ENCODE peak calls at places on chromosomes 1 and 21, in four cellular contexts. One of them, this sample, is unnamed.
A peak's percentile ranks its signal among the peaks of the same experiment; 100 is the strongest.

GRCh38 chr1:241902376-241903067 is 54.5 kb downstream of the EXO1 start:
- DNase-seq in transverse colon: no peak
- DNase-seq in germinal center: no peak
- DNase-seq in stimulated activated CD8-positive, alpha-beta memory T cell treated with anti-CD3 and anti-CD28 coated beads, Interleukin-7, amount 100 ng/mL, for 1 hour: no peak
- DNase-seq in this sample: no peak

GRCh38 chr1:177847843-177848242 is 122.0 kb downstream of the SEC16B start:
- DNase-seq in transverse colon: no peak
- DNase-seq in germinal center: no peak
- DNase-seq in stimulated activated CD8-positive, alpha-beta memory T cell treated with anti-CD3 and anti-CD28 coated beads, Interleukin-7, amount 100 ng/mL, for 1 hour: no peak
- DNase-seq in this sample: no peak

GRCh38 chr1:109255097-109255651 is 5.8 kb downstream of the CELSR2 start:
- DNase-seq in transverse colon: no peak
- DNase-seq in germinal center: no peak
- DNase-seq in stimulated activated CD8-positive, alpha-beta memory T cell treated with anti-CD3 and anti-CD28 coated beads, Interleukin-7, amount 100 ng/mL, for 1 hour: no peak
- DNase-seq in this sample: no peak

GRCh38 chr1:151972533-151973270 is 21.0 kb downstream of the S100A10 start:
- DNase-seq in transverse colon: peak; percentile 67
- DNase-seq in germinal center: no peak
- DNase-seq in stimulated activated CD8-positive, alpha-beta memory T cell treated with anti-CD3 and anti-CD28 coated beads, Interleukin-7, amount 100 ng/mL, for 1 hour: no peak
- DNase-seq in this sample: no peak

GRCh38 chr1:68379085-68379478 is 70.7 kb downstream of the RPE65 start:
- DNase-seq in transverse colon: no peak
- DNase-seq in germinal center: no peak
- DNase-seq in stimulated activated CD8-positive, alpha-beta memory T cell treated with anti-CD3 and anti-CD28 coated beads, Interleukin-7, amount 100 ng/mL, for 1 hour: no peak
- DNase-seq in this sample: no peak

GRCh38 chr1:24130385-24130784 is 12.6 kb downstream of the IL22RA1 start:
- DNase-seq in transverse colon: no peak
- DNase-seq in germinal center: no peak
- DNase-seq in stimulated activated CD8-positive, alpha-beta memory T cell treated with anti-CD3 and anti-CD28 coated beads, Interleukin-7, amount 100 ng/mL, for 1 hour: no peak
- DNase-seq in this sample: no peak

GRCh38 chr1:184379111-184379752 is 7.6 kb upstream of the C1orf21 start:
- DNase-seq in transverse colon: no peak
- DNase-seq in germinal center: no peak
- DNase-seq in stimulated activated CD8-positive, alpha-beta memory T cell treated with anti-CD3 and anti-CD28 coated beads, Interleukin-7, amount 100 ng/mL, for 1 hour: no peak
- DNase-seq in this sample: no peak

GRCh38 chr1:30668026-30668425 is 55.4 kb downstream of the MATN1 start:
- DNase-seq in transverse colon: peak; percentile 76
- DNase-seq in germinal center: no peak
- DNase-seq in stimulated activated CD8-positive, alpha-beta memory T cell treated with anti-CD3 and anti-CD28 coated beads, Interleukin-7, amount 100 ng/mL, for 1 hour: no peak
- DNase-seq in this sample: no peak

GRCh38 chr21:33751120-33751519 is 108.8 kb downstream of the ITSN1 start:
- DNase-seq in transverse colon: no peak
- DNase-seq in germinal center: no peak
- DNase-seq in stimulated activated CD8-positive, alpha-beta memory T cell treated with anti-CD3 and anti-CD28 coated beads, Interleukin-7, amount 100 ng/mL, for 1 hour: no peak
- DNase-seq in this sample: no peak

This sample was measured in omental fat pad.